ENCODE peak calls at places on chromosomes 12 and 14, in seven cellular contexts. X is NCI-H345; K is stimulated activated effector memory CD8-positive, alpha-beta T cell treated with anti-CD3 and anti-CD28 coated beads, Interleukin-12 subunit alpha, Interleukin-12 subunit beta, amount 100 ng/mL, for 72 hours; C is renal cortical epithelial cell; F is T-helper 1 cell; L is activated CD8-positive, alpha-beta T cell treated with anti-CD3 and anti-CD28 coated beads for 36 hours; W is fibroblast of the aortic adventitia. I is an unnamed sample.

GRCh38 chr14:22893706-22894105 is 10.7 kb downstream of the REM2 start:
- DNase-seq in K (no peak), F (no peak), X (no peak), C (no peak), W (no peak), L (no peak), I (no peak)

GRCh38 chr12:31524791-31525495 is 66.0 kb downstream of the DENND5B start:
- DNase-seq in X (no peak), W (peak), C (peak), L (no peak), K (no peak), F (no peak), I (no peak)

GRCh38 chr12:1593232-1594044 is 943 bp downstream of the FBXL14 start:
- DNase-seq in W (no peak), L (peak), F (peak), C (no peak), X (peak), K (peak), I (peak)

GRCh38 chr12:26297386-26298070 is 102.2 kb downstream of the SSPN start:
- DNase-seq in W (no peak), X (no peak), L (peak), K (no peak), C (peak), F (no peak), I (no peak)

GRCh38 chr12:50662121-50662480 is 101.8 kb upstream of the ATF1 start:
- DNase-seq in W (no peak), K (no peak), X (no peak), C (no peak), L (no peak), F (no peak), I (no peak)

GRCh38 chr12:121796855-121797751 is 3.6 kb upstream of the RHOF start:
- DNase-seq in X (peak), L (no peak), K (no peak), C (peak), W (peak), F (no peak), I (no peak)

GRCh38 chr12:108939594-108939993 is 59.7 kb downstream of the DAO start:
- DNase-seq in W (peak), F (peak), X (no peak), K (no peak), C (peak), L (peak), I (no peak)

GRCh38 chr14:22344673-22345072 is 244.4 kb downstream of the DAD1 start:
- DNase-seq in K (no peak), X (no peak), L (no peak), F (no peak), C (no peak), W (no peak), I (no peak)

GRCh38 chr14:50237448-50237847 is 6.1 kb upstream of the SOS2 start:
- DNase-seq in C (no peak), K (no peak), W (no peak), X (no peak), F (no peak), L (no peak), I (no peak)

GRCh38 chr12:128861226-128862016 is 8.1 kb downstream of the GLT1D1 start:
- DNase-seq in L (no peak), W (no peak), C (no peak), X (no peak), F (no peak), K (no peak), I (no peak)

GRCh38 chr14:79331820-79332219 is 879.5 kb downstream of the DIO2 start:
- DNase-seq in C (peak), X (no peak), L (no peak), K (no peak), F (no peak), W (no peak), I (no peak)

I was measured in effector CD4-positive, alpha-beta T cell.